ENCODE peak calls at places on chromosomes 16 and 17, in seven cellular contexts. One of them, this sample, is unnamed.

GRCh38 chr17:33396818-33397217 is 103.7 kb upstream of the ASIC2 start:
- DNase-seq in GM20000: no peak
- DNase-seq in Calu3: no peak
- DNase-seq in AG04450: no peak
- DNase-seq in gastrocnemius medialis: no peak
- DNase-seq in stomach: no peak
- DNase-seq in brain microvascular endothelial cell: no peak
- DNase-seq in this sample: no peak

GRCh38 chr17:9473716-9474115 is 101.9 kb downstream of the STX8 start:
- DNase-seq in GM20000: no peak
- DNase-seq in Calu3: no peak
- DNase-seq in AG04450: no peak
- DNase-seq in gastrocnemius medialis: no peak
- DNase-seq in stomach: no peak
- DNase-seq in brain microvascular endothelial cell: peak; percentile 32
- DNase-seq in this sample: no peak

GRCh38 chr16:88570691-88571092 is 489 bp downstream of the ZC3H18 start:
- DNase-seq in GM20000: no peak
- DNase-seq in Calu3: no peak
- DNase-seq in AG04450: no peak
- DNase-seq in gastrocnemius medialis: no peak
- DNase-seq in stomach: no peak
- DNase-seq in brain microvascular endothelial cell: no peak
- DNase-seq in this sample: no peak

GRCh38 chr16:66273036-66273435 is 93.5 kb upstream of the CDH5 start:
- DNase-seq in GM20000: no peak
- DNase-seq in Calu3: no peak
- DNase-seq in AG04450: no peak
- DNase-seq in gastrocnemius medialis: no peak
- DNase-seq in stomach: no peak
- DNase-seq in brain microvascular endothelial cell: no peak
- DNase-seq in this sample: no peak

GRCh38 chr17:20046629-20047028 is 37.5 kb downstream of the SPECC1 start:
- DNase-seq in GM20000: no peak
- DNase-seq in Calu3: no peak
- DNase-seq in AG04450: no peak
- DNase-seq in gastrocnemius medialis: no peak
- DNase-seq in stomach: no peak
- DNase-seq in brain microvascular endothelial cell: no peak
- DNase-seq in this sample: no peak

GRCh38 chr16:80319181-80319580 is 221.6 kb upstream of the DYNLRB2 start:
- DNase-seq in GM20000: no peak
- DNase-seq in Calu3: no peak
- DNase-seq in AG04450: no peak
- DNase-seq in gastrocnemius medialis: no peak
- DNase-seq in stomach: no peak
- DNase-seq in brain microvascular endothelial cell: no peak
- DNase-seq in this sample: no peak

GRCh38 chr17:17690156-17690737 is 9.0 kb downstream of the RAI1 start:
- DNase-seq in GM20000: no peak
- DNase-seq in Calu3: no peak
- DNase-seq in AG04450: no peak
- DNase-seq in gastrocnemius medialis: no peak
- DNase-seq in stomach: peak; percentile 58
- DNase-seq in brain microvascular endothelial cell: no peak
- DNase-seq in this sample: no peak

GRCh38 chr17:79600071-79600470 is 10.8 kb downstream of the RBFOX3 start:
- DNase-seq in GM20000: no peak
- DNase-seq in Calu3: no peak
- DNase-seq in AG04450: no peak
- DNase-seq in gastrocnemius medialis: no peak
- DNase-seq in stomach: no peak
- DNase-seq in brain microvascular endothelial cell: no peak
- DNase-seq in this sample: no peak

GRCh38 chr16:89507219-89507833 is 877 bp upstream of the SPG7 start:
- DNase-seq in GM20000: no peak
- DNase-seq in Calu3: no peak
- DNase-seq in AG04450: no peak
- DNase-seq in gastrocnemius medialis: no peak
- DNase-seq in stomach: peak; percentile 32
- DNase-seq in brain microvascular endothelial cell: no peak
- DNase-seq in this sample: no peak

GRCh38 chr17:63998721-63999679 is 849 bp downstream of the PRR29 start:
- DNase-seq in GM20000: no peak
- DNase-seq in Calu3: no peak
- DNase-seq in AG04450: no peak
- DNase-seq in gastrocnemius medialis: no peak
- DNase-seq in stomach: no peak
- DNase-seq in brain microvascular endothelial cell: no peak
- DNase-seq in this sample: no peak

GRCh38 chr16:47320546-47321315 is 140.1 kb downstream of the ITFG1 start:
- DNase-seq in GM20000: no peak
- DNase-seq in Calu3: no peak
- DNase-seq in AG04450: no peak
- DNase-seq in gastrocnemius medialis: no peak
- DNase-seq in stomach: no peak
- DNase-seq in brain microvascular endothelial cell: no peak
- DNase-seq in this sample: no peak

GRCh38 chr16:15642557-15643452 is at the start of gene MARF1:
- DNase-seq in GM20000: peak; percentile 89
- DNase-seq in Calu3: peak; percentile 100
- DNase-seq in AG04450: peak; percentile 72
- DNase-seq in gastrocnemius medialis: peak; percentile 97
- DNase-seq in stomach: peak; percentile 99
- DNase-seq in brain microvascular endothelial cell: peak; percentile 93
- DNase-seq in this sample: peak; percentile 90

GRCh38 chr17:40072481-40073346 is 9.9 kb downstream of the THRA start:
- DNase-seq in GM20000: no peak
- DNase-seq in Calu3: peak; percentile 81
- DNase-seq in AG04450: no peak
- DNase-seq in gastrocnemius medialis: no peak
- DNase-seq in stomach: peak; percentile 83
- DNase-seq in brain microvascular endothelial cell: no peak
- DNase-seq in this sample: no peak

GRCh38 chr17:68378202-68379149 is 78.8 kb downstream of the WIPI1 start:
- DNase-seq in GM20000: no peak
- DNase-seq in Calu3: peak; percentile 14
- DNase-seq in AG04450: peak; percentile 78
- DNase-seq in gastrocnemius medialis: peak; percentile 100
- DNase-seq in stomach: peak; percentile 71
- DNase-seq in brain microvascular endothelial cell: peak; percentile 96
- DNase-seq in this sample: no peak

GRCh38 chr16:89187337-89188063 is 12.8 kb downstream of the SLC22A31 start:
- DNase-seq in GM20000: no peak
- DNase-seq in Calu3: no peak
- DNase-seq in AG04450: no peak
- DNase-seq in gastrocnemius medialis: no peak
- DNase-seq in stomach: no peak
- DNase-seq in brain microvascular endothelial cell: no peak
- DNase-seq in this sample: no peak

GRCh38 chr16:58848662-58849002 is 114.5 kb upstream of the GOT2 start:
- DNase-seq in GM20000: no peak
- DNase-seq in Calu3: no peak
- DNase-seq in AG04450: no peak
- DNase-seq in gastrocnemius medialis: no peak
- DNase-seq in stomach: no peak
- DNase-seq in brain microvascular endothelial cell: no peak
- DNase-seq in this sample: no peak

GRCh38 chr17:13925579-13925978 is 143.7 kb upstream of the COX10 start:
- DNase-seq in GM20000: no peak
- DNase-seq in Calu3: no peak
- DNase-seq in AG04450: no peak
- DNase-seq in gastrocnemius medialis: no peak
- DNase-seq in stomach: no peak
- DNase-seq in brain microvascular endothelial cell: no peak
- DNase-seq in this sample: no peak

GRCh38 chr16:68037820-68038597 is 14.9 kb downstream of the DUS2 start:
- DNase-seq in GM20000: peak; percentile 41
- DNase-seq in Calu3: no peak
- DNase-seq in AG04450: no peak
- DNase-seq in gastrocnemius medialis: no peak
- DNase-seq in stomach: no peak
- DNase-seq in brain microvascular endothelial cell: no peak
- DNase-seq in this sample: peak; percentile 46

GRCh38 chr17:68511254-68511670 is 968 bp upstream of the PRKAR1A start:
- DNase-seq in GM20000: no peak
- DNase-seq in Calu3: no peak
- DNase-seq in AG04450: no peak
- DNase-seq in gastrocnemius medialis: no peak
- DNase-seq in stomach: no peak
- DNase-seq in brain microvascular endothelial cell: no peak
- DNase-seq in this sample: no peak

GRCh38 chr16:4455081-4455480 is 19.3 kb downstream of the NMRAL1 start:
- DNase-seq in GM20000: no peak
- DNase-seq in Calu3: no peak
- DNase-seq in AG04450: no peak
- DNase-seq in gastrocnemius medialis: no peak
- DNase-seq in stomach: no peak
- DNase-seq in brain microvascular endothelial cell: no peak
- DNase-seq in this sample: no peak

GRCh38 chr17:78925662-78926555 is 722 bp upstream of the TIMP2 start:
- DNase-seq in GM20000: no peak
- DNase-seq in Calu3: no peak
- DNase-seq in AG04450: peak; percentile 70
- DNase-seq in gastrocnemius medialis: peak; percentile 59
- DNase-seq in stomach: peak; percentile 45
- DNase-seq in brain microvascular endothelial cell: peak; percentile 86
- DNase-seq in this sample: no peak

GRCh38 chr16:67676516-67676915 is 9.9 kb downstream of the C16orf86 start:
- DNase-seq in GM20000: no peak
- DNase-seq in Calu3: no peak
- DNase-seq in AG04450: no peak
- DNase-seq in gastrocnemius medialis: no peak
- DNase-seq in stomach: no peak
- DNase-seq in brain microvascular endothelial cell: no peak
- DNase-seq in this sample: no peak

GRCh38 chr17:40910441-40910841 is 25.4 kb upstream of the KRT20 start:
- DNase-seq in GM20000: no peak
- DNase-seq in Calu3: no peak
- DNase-seq in AG04450: no peak
- DNase-seq in gastrocnemius medialis: no peak
- DNase-seq in stomach: no peak
- DNase-seq in brain microvascular endothelial cell: peak; percentile 22
- DNase-seq in this sample: no peak

GRCh38 chr16:84044108-84044488 is 1.5 kb upstream of the SLC38A8 start:
- DNase-seq in GM20000: no peak
- DNase-seq in Calu3: peak; percentile 42
- DNase-seq in AG04450: no peak
- DNase-seq in gastrocnemius medialis: no peak
- DNase-seq in stomach: no peak
- DNase-seq in brain microvascular endothelial cell: no peak
- DNase-seq in this sample: no peak
- TF ChIP-seq CTCF in GM20000: no peak
- TF ChIP-seq CTCF in Calu3: peak; percentile 57
- TF ChIP-seq CTCF in AG04450: peak; percentile 47
- TF ChIP-seq CTCF in gastrocnemius medialis: no peak
- TF ChIP-seq CTCF in stomach: no peak
- TF ChIP-seq CTCF in brain microvascular endothelial cell: peak; percentile 64
- TF ChIP-seq CTCF in this sample: no peak

GRCh38 chr16:82755570-82756282 is 129.0 kb downstream of the CDH13 start:
- DNase-seq in GM20000: no peak
- DNase-seq in Calu3: no peak
- DNase-seq in AG04450: no peak
- DNase-seq in gastrocnemius medialis: no peak
- DNase-seq in stomach: no peak
- DNase-seq in brain microvascular endothelial cell: no peak
- DNase-seq in this sample: no peak
- TF ChIP-seq CTCF in GM20000: no peak
- TF ChIP-seq CTCF in Calu3: no peak
- TF ChIP-seq CTCF in AG04450: peak; percentile 34
- TF ChIP-seq CTCF in gastrocnemius medialis: no peak
- TF ChIP-seq CTCF in stomach: no peak
- TF ChIP-seq CTCF in brain microvascular endothelial cell: peak; percentile 49
- TF ChIP-seq CTCF in this sample: no peak

DNA sequence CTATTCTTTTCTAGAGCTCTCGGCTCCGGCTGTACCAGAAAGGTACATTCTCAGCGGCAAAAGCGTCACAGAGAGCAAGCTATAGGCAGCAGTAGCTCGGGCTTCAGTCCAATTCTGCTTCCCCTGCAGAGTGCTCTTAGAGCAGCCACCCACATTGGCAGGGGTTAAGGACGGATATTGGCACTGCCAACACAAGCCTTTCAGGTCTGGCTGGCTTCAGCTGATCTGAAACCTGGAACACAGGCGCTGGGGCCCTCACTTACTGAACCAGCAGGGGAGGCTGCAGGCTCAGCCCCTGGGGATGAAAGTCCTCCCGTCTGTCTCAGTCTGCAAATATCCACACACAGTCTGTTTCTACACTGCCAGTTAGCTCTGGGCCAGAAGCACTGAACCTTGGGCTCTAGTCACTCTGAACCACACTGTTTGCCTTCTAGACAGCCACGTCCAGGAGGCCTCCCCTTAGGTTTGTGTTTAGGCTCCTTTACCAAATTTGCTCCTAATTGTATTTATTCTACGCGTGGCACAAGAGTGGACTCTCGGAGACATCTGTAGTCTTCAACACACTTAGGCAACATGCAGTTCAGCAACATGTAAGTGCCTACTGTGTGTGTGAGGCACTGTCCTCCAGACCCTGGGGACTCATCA is 40.1 kb downstream of the HIC1 start:
- DNase-seq in GM20000: peak; percentile 30
- DNase-seq in Calu3: no peak
- DNase-seq in AG04450: no peak
- DNase-seq in gastrocnemius medialis: no peak
- DNase-seq in stomach: peak; percentile 88
- DNase-seq in brain microvascular endothelial cell: peak; percentile 82
- DNase-seq in this sample: peak; percentile 43
- TF ChIP-seq CTCF in GM20000: peak; percentile 40
- TF ChIP-seq CTCF in Calu3: no peak
- TF ChIP-seq CTCF in AG04450: peak; percentile 92
- TF ChIP-seq CTCF in gastrocnemius medialis: peak; percentile 58
- TF ChIP-seq CTCF in stomach: no peak
- TF ChIP-seq CTCF in brain microvascular endothelial cell: peak; percentile 87
- TF ChIP-seq CTCF in this sample: peak; percentile 55

DNA sequence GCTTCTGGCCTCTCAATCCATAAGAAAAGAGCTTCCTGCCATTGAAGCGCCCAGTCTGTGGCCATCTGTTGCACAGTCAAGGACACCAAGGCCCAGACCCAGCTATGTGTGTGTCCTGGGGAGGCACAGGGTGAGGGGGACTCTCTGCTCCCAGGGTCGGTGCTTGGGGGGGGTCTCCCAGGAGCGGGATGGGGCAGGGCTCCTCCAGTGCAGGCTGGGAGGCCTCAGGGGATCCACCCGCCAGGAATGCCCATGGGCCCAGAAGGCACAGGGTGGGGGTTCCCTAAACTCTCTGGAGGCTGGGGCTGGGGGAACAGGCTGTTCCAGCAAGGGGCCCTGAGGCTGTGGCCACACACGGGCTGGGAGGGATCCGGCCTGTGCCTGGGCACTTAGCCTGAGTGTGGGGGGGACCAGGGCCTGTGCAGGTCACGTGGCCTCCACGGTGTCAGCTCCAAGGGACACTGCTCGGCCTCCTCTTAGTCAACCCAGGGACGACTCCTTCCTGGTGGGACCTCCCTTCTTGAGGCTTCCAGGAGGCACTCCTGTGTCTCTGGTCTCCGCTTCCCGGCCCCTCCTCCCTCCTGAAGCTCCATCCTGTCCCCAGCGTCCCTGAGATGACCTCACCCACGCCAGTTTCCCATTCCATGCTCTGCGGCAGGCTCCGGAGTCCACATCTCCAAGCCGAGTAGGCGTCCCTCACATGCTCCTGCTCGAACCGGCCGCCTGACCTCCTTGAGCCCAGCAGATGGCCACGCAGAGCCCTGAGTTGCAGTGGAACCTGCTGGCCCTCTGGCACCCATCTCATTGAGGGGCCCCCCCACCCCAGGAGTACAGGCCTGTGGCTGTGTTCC is 23.1 kb upstream of the BAHCC1 start:
- DNase-seq in GM20000: no peak
- DNase-seq in Calu3: peak; percentile 34
- DNase-seq in AG04450: no peak
- DNase-seq in gastrocnemius medialis: no peak
- DNase-seq in stomach: no peak
- DNase-seq in brain microvascular endothelial cell: no peak
- DNase-seq in this sample: no peak
- TF ChIP-seq CTCF in GM20000: no peak
- TF ChIP-seq CTCF in Calu3: no peak
- TF ChIP-seq CTCF in AG04450: peak; percentile 62
- TF ChIP-seq CTCF in gastrocnemius medialis: no peak
- TF ChIP-seq CTCF in stomach: no peak
- TF ChIP-seq CTCF in brain microvascular endothelial cell: peak; percentile 63
- TF ChIP-seq CTCF in this sample: peak; percentile 7